ENCODE peak calls at places on chromosome 17, in four cellular contexts. I, E, B and Z are unnamed samples.

GRCh38 chr17:49353607-49354006 is 8.4 kb downstream of the ZNF652 start:
- DNase-seq in I (no peak), E (no peak), B (no peak), Z (no peak)

GRCh38 chr17:72358465-72358864 is 237.6 kb downstream of the SOX9 start:
- DNase-seq in I (no peak), E (peak), B (no peak), Z (no peak)

GRCh38 chr17:78034429-78035091 is 76.1 kb downstream of the TNRC6C start:
- DNase-seq in I (no peak), E (peak), B (no peak), Z (no peak)

GRCh38 chr17:27458524-27458908 is 2.3 kb downstream of the KSR1 start:
- DNase-seq in I (no peak), E (no peak), B (no peak), Z (no peak)

GRCh38 chr17:49108318-49108717 is 24.3 kb upstream of the B4GALNT2 start:
- DNase-seq in I (no peak), E (peak), B (peak), Z (no peak)

GRCh38 chr17:4407851-4408250 is 25.9 kb upstream of the SPNS3 start:
- DNase-seq in I (peak), E (peak), B (no peak), Z (no peak)

GRCh38 chr17:2547176-2547575 is 35.5 kb upstream of the METTL16 start:
- DNase-seq in I (no peak), E (peak), B (no peak), Z (peak)

GRCh38 chr17:81998222-81998621 is 20.8 kb downstream of the ASPSCR1 start:
- DNase-seq in I (no peak), E (no peak), B (no peak), Z (no peak)

GRCh38 chr17:39328815-39329214 is 72.6 kb downstream of the FBXL20 start:
- DNase-seq in I (no peak), E (no peak), B (no peak), Z (no peak)

GRCh38 chr17:78117027-78117981 is 11.3 kb downstream of the TMC6 start:
- DNase-seq in I (no peak), E (no peak), B (no peak), Z (no peak)

GRCh38 chr17:81317436-81317821 is 22.3 kb upstream of the SLC38A10 start:
- DNase-seq in I (no peak), E (no peak), B (no peak), Z (no peak)

GRCh38 chr17:62001105-62001504 is 64.0 kb downstream of the MED13 start:
- DNase-seq in I (no peak), E (no peak), B (no peak), Z (no peak)

GRCh38 chr17:48438662-48439061 is 8.6 kb upstream of the SKAP1 start:
- DNase-seq in I (no peak), E (no peak), B (no peak), Z (no peak)

GRCh38 chr17:67800495-67800928 is 24.8 kb upstream of the BPTF start:
- DNase-seq in I (peak), E (peak), B (peak), Z (peak)

GRCh38 chr17:79022507-79022991 is 1.4 kb upstream of the C1QTNF1 start:
- DNase-seq in I (no peak), E (peak), B (no peak), Z (no peak)

GRCh38 chr17:30274887-30275286 is 16.9 kb downstream of the BLMH start:
- DNase-seq in I (no peak), E (no peak), B (no peak), Z (no peak)

GRCh38 chr17:74544991-74545441 is 899 bp downstream of the CD300C start:
- DNase-seq in I (no peak), E (no peak), B (no peak), Z (no peak)

GRCh38 chr17:31470592-31470991 is 79.1 kb downstream of the RAB11FIP4 start:
- DNase-seq in I (no peak), E (no peak), B (no peak), Z (no peak)

GRCh38 chr17:59807892-59808509 is 84.7 kb downstream of the TUBD1 start:
- DNase-seq in I (no peak), E (no peak), B (no peak), Z (no peak)

GRCh38 chr17:50578173-50578572 is 17.7 kb downstream of the CACNA1G start:
- DNase-seq in I (no peak), E (no peak), B (no peak), Z (no peak)

GRCh38 chr17:19270951-19271611 is 33.9 kb downstream of the EPN2 start:
- DNase-seq in I (no peak), E (no peak), B (no peak), Z (no peak)

GRCh38 chr17:29136998-29137730 is 43.0 kb downstream of the MYO18A start:
- DNase-seq in I (no peak), E (no peak), B (no peak), Z (no peak)

GRCh38 chr17:42291136-42291535 is 2.8 kb downstream of the STAT5A start:
- DNase-seq in I (no peak), E (no peak), B (no peak), Z (no peak)

GRCh38 chr17:81411305-81411704 is 16.0 kb downstream of the BAHCC1 start:
- DNase-seq in I (no peak), E (no peak), B (no peak), Z (no peak)

GRCh38 chr17:74288785-74289184 is 14.8 kb downstream of the DNAI2 start:
- DNase-seq in I (no peak), E (no peak), B (no peak), Z (no peak)

GRCh38 chr17:58702045-58702476 is 9.7 kb downstream of the RAD51C start:
- DNase-seq in I (no peak), E (no peak), B (no peak), Z (no peak)

GRCh38 chr17:4394208-4395110 is 28.0 kb upstream of the UBE2G1 start:
- DNase-seq in I (peak), E (no peak), B (no peak), Z (no peak)

GRCh38 chr17:34367486-34368270 is 4.6 kb upstream of the CCL1 start:
- DNase-seq in I (no peak), E (no peak), B (no peak), Z (no peak)

GRCh38 chr17:81397314-81398169 is 2.3 kb downstream of the BAHCC1 start:
- DNase-seq in I (peak), E (peak), B (no peak), Z (peak)

GRCh38 chr17:8162232-8162996 is at the start of gene VAMP2:
- DNase-seq in I (peak), E (peak), B (peak), Z (peak)

GRCh38 chr17:82356028-82356427 is 3.0 kb upstream of the TEX19 start:
- DNase-seq in I (no peak), E (peak), B (no peak), Z (no peak)

GRCh38 chr17:75103601-75104554 is 5.9 kb upstream of the ARMC7 start:
- DNase-seq in I (no peak), E (no peak), B (no peak), Z (no peak)

GRCh38 chr17:75267403-75268232 is 3.4 kb downstream of the MIF4GD start:
- DNase-seq in I (peak), E (no peak), B (no peak), Z (peak)

GRCh38 chr17:18362509-18363020 is 785 bp downstream of the SHMT1 start:
- DNase-seq in I (peak), E (peak), B (no peak), Z (peak)

GRCh38 chr17:10809605-10810004 is 5.7 kb upstream of the TMEM238L start:
- DNase-seq in I (no peak), E (no peak), B (no peak), Z (no peak)

GRCh38 chr17:33968350-33969044 is 286.6 kb upstream of the CCL2 start:
- DNase-seq in I (no peak), E (no peak), B (no peak), Z (no peak)

GRCh38 chr17:66834919-66835454 is at the start of gene CACNG5:
- DNase-seq in I (no peak), E (no peak), B (no peak), Z (no peak)

GRCh38 chr17:69607162-69607834 is 192.8 kb downstream of the MAP2K6 start:
- DNase-seq in I (peak), E (peak), B (no peak), Z (peak)